ENCODE peak calls at places on chromosomes 5 and 9, in ten cellular contexts. M, Q, Y, D, S, E, P, W, G and K are unnamed samples.

GRCh38 chr5:139138109-139138508 is 60.1 kb downstream of the SIL1 start:
- DNase-seq in W (no peak), P (no peak), M (no peak), D (no peak), G (no peak), S (no peak), Q (no peak), Y (no peak), E (no peak), K (no peak)

GRCh38 chr5:15487228-15487627 is 12.8 kb upstream of the FBXL7 start:
- DNase-seq in S (no peak), G (no peak), D (no peak), E (no peak), M (no peak), P (no peak), W (no peak), Y (no peak), Q (no peak), K (no peak)

GRCh38 chr9:128406848-128407391 is 13.7 kb upstream of the CERCAM start:
- DNase-seq in P (no peak), Q (no peak), E (no peak), S (no peak), W (peak), G (no peak), Y (peak), M (peak), D (no peak), K (no peak)

GRCh38 chr5:12358371-12359090 is 454.3 kb upstream of the CTNND2 start:
- DNase-seq in E (no peak), Y (no peak), S (no peak), P (no peak), M (no peak), D (no peak), G (no peak), W (no peak), Q (no peak), K (no peak)

GRCh38 chr5:133370281-133370890 is 242.0 kb downstream of the FSTL4 start:
- DNase-seq in P (no peak), Q (no peak), Y (no peak), G (no peak), D (no peak), W (peak), M (peak), E (peak), S (peak), K (no peak)

GRCh38 chr9:3323714-3324113 is 202.1 kb downstream of the RFX3 start:
- DNase-seq in S (no peak), G (no peak), W (no peak), P (no peak), Y (no peak), E (no peak), M (no peak), Q (no peak), D (no peak), K (no peak)

GRCh38 chr5:142263346-142263745 is 61.5 kb downstream of the SPRY4 start:
- DNase-seq in Q (no peak), M (no peak), D (no peak), S (no peak), W (no peak), P (no peak), G (no peak), Y (no peak), E (no peak), K (no peak)

GRCh38 chr5:91136271-91136670 is 246.8 kb downstream of the ARRDC3 start:
- DNase-seq in S (no peak), E (no peak), Q (no peak), G (no peak), P (no peak), W (peak), M (no peak), D (no peak), Y (no peak), K (no peak)

GRCh38 chr9:38417003-38417965 is 7.0 kb downstream of the IGFBPL1 start:
- DNase-seq in Y (peak), S (no peak), G (no peak), P (no peak), M (peak), W (no peak), E (no peak), D (peak), Q (no peak), K (peak)

GRCh38 chr9:27150758-27151431 is 41.9 kb downstream of the TEK start:
- DNase-seq in P (no peak), W (no peak), Q (no peak), S (peak), E (no peak), G (no peak), D (no peak), Y (no peak), M (peak), K (no peak)

GRCh38 chr5:171848911-171849520 is 63.4 kb downstream of the SMIM23 start:
- DNase-seq in D (no peak), E (no peak), P (no peak), M (no peak), Q (no peak), Y (no peak), G (no peak), S (no peak), W (no peak), K (no peak)

GRCh38 chr5:179804599-179804947 is 2.1 kb downstream of the MGAT4B start:
- DNase-seq in D (no peak), G (no peak), W (no peak), Q (no peak), Y (no peak), P (no peak), S (no peak), E (no peak), M (no peak), K (no peak)

GRCh38 chr9:98225015-98225442 is 30.4 kb downstream of the TBC1D2 start:
- DNase-seq in W (no peak), E (no peak), S (no peak), D (no peak), Q (no peak), M (no peak), Y (no peak), G (no peak), P (no peak), K (no peak)

GRCh38 chr9:33721674-33722358 is 73.5 kb upstream of the PRSS3 start:
- DNase-seq in W (peak), Q (peak), P (peak), Y (peak), G (peak), E (peak), D (peak), M (peak), S (peak), K (peak)

GRCh38 chr9:114856210-114856941 is 50.5 kb upstream of the TNFSF15 start:
- DNase-seq in P (no peak), D (no peak), Q (no peak), S (peak), E (no peak), W (no peak), M (peak), Y (no peak), G (no peak), K (no peak)

GRCh38 chr5:154034944-154035343 is 3.8 kb downstream of the FAM114A2 start:
- DNase-seq in M (no peak), P (no peak), G (no peak), E (no peak), S (no peak), D (no peak), W (no peak), Y (no peak), Q (no peak), K (no peak)

GRCh38 chr9:109118802-109119438 is 827 bp downstream of the TMEM245 start:
- DNase-seq in W (peak), S (no peak), Q (peak), P (no peak), Y (peak), D (peak), M (no peak), G (peak), E (no peak), K (peak)

GRCh38 chr5:109656829-109657228 is 32.9 kb upstream of the MAN2A1 start:
- DNase-seq in M (peak), E (no peak), G (no peak), Y (no peak), S (peak), Q (no peak), D (no peak), P (peak), W (peak), K (no peak)

GRCh38 chr5:56088431-56088949 is 93.7 kb upstream of the IL6ST start:
- DNase-seq in D (no peak), P (no peak), E (no peak), G (no peak), S (peak), Y (no peak), W (no peak), Q (no peak), M (peak), K (no peak)

GRCh38 chr5:1776831-1777230 is 22.8 kb downstream of the MRPL36 start:
- DNase-seq in E (no peak), W (no peak), S (no peak), M (no peak), P (no peak), D (no peak), Y (no peak), Q (no peak), G (no peak), K (no peak)

GRCh38 chr5:169545762-169546161 is 37.8 kb upstream of the SPDL1 start:
- DNase-seq in G (no peak), Y (no peak), Q (no peak), E (no peak), W (peak), P (no peak), D (peak), S (no peak), M (peak), K (no peak)

GRCh38 chr5:129767927-129768380 is 20.1 kb downstream of the MINAR2 start:
- DNase-seq in M (peak), W (peak), Q (peak), D (peak), S (peak), P (peak), G (peak), Y (peak), E (peak), K (peak)